ENCODE peak calls at places on chromosome 10, in four cellular contexts. N, A, Y and L are unnamed samples.

GRCh38 chr10:71359364-71360046 is 37.2 kb upstream of the CDH23 start:
- DNase-seq in Y (no peak), A (no peak), N (no peak), L (no peak)

GRCh38 chr10:131117011-131117410 is 194.5 kb downstream of the TCERG1L start:
- DNase-seq in A (no peak), Y (no peak), N (no peak), L (no peak)

GRCh38 chr10:14671383-14671782 is 103.3 kb downstream of the FAM107B start:
- DNase-seq in Y (no peak), A (no peak), N (no peak), L (no peak)

GRCh38 chr10:77636967-77637473 is 588 bp downstream of the KCNMA1 start:
- DNase-seq in Y (no peak), A (no peak), N (peak; percentile 12), L (no peak)

GRCh38 chr10:46534828-46535524 is 21.5 kb downstream of the GPRIN2 start:
- DNase-seq in A (no peak), N (no peak), Y (no peak), L (no peak)

GRCh38 chr10:31319602-31320178 is 674 bp downstream of the ZEB1 start:
- DNase-seq in Y (no peak), N (no peak), A (no peak), L (no peak)

GRCh38 chr10:34670101-34670500 is 145.0 kb downstream of the PARD3 start:
- DNase-seq in A (no peak), N (no peak), Y (no peak), L (no peak)

GRCh38 chr10:121576139-121576538 is 22.1 kb downstream of the FGFR2 start:
- DNase-seq in N (no peak), A (no peak), Y (no peak), L (no peak)

GRCh38 chr10:131387018-131387529 is 75.6 kb upstream of the TCERG1L start:
- DNase-seq in Y (no peak), A (no peak), N (no peak), L (no peak)

GRCh38 chr10:32239770-32240169 is 107.2 kb downstream of the EPC1 start:
- DNase-seq in A (peak; percentile 69), N (peak; percentile 79), Y (no peak), L (no peak)

GRCh38 chr10:47255033-47255813 is 44.8 kb upstream of the GDF10 start:
- DNase-seq in A (no peak), Y (no peak), N (no peak), L (no peak)

GRCh38 chr10:82811621-82812020 is 936.6 kb downstream of the NRG3 start:
- DNase-seq in N (peak; percentile 9), Y (no peak), A (no peak), L (no peak)

GRCh38 chr10:119349937-119350513 is 142.7 kb downstream of the GRK5 start:
- DNase-seq in A (no peak), Y (no peak), N (no peak), L (no peak)

GRCh38 chr10:117248700-117249465 is 8.0 kb downstream of the SLC18A2 start:
- DNase-seq in N (no peak), Y (no peak), A (no peak), L (no peak)
- H3K4me3 ChIP-seq in N (no peak overlapping the region), Y (no peak overlapping the region), A (no peak overlapping the region), L (no peak overlapping the region)

DNA sequence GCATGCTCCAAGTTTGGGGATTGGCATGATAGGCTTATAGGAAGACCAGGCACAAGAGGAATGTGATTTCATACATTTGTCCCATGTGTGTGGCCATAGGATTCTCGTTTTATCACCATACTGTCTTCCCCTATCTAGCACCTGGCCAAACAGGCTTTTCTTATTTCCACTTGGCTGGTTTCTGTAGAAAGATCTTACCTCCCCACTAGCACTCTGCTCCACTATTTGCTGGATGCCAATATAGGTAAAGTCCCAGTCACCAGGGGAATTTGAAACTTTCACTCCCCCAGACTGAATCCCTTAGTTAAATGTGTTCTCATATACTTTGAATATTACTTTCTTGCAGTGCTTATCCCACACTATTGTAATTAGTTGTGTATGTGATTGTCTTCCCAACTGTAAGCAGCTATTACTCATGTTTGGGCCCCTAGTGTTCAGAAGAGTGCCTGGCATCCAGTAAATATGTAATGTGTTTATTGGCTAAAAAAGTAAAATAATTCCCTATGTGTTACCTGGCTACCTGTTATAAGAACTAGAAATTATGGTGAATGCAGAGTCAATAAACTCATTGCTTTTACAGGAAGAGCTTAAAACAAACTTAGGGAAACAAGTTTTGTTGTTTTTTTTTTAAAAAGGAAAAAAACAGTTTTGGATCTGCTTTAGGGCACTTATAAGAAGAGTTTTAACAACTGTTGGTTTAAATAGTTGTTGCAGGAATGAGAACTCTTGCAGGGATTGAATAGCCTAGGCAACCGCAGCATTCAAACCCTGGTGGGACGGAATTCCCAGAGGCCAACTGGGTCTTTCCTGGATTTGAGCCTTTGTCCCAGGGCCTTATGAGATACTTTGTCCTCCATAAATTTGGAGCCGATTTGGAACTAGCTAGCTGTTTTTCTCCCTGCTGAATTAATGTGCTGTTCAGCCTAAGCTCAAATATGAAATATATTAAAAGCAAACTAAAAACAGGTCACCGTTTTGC is 109.2 kb downstream of the LRMDA start:
- DNase-seq in A (no peak), Y (no peak), N (peak; percentile 22), L (no peak)
- TF ChIP-seq CTCF in A (no peak), Y (no peak), N (peak; percentile 27), L (peak; percentile 50)

GRCh38 chr10:69345890-69346474 is 67.7 kb downstream of the HK1 start:
- DNase-seq in N (no peak), A (no peak), Y (no peak), L (peak; percentile 60)

GRCh38 chr10:69346776-69347175 is 68.5 kb downstream of the HK1 start:
- DNase-seq in N (no peak), Y (no peak), A (no peak), L (no peak)

GRCh38 chr10:69343905-69344304 is 65.6 kb downstream of the HK1 start:
- DNase-seq in A (no peak), Y (no peak), N (no peak), L (no peak)

GRCh38 chr10:69345402-69345801 is 67.1 kb downstream of the HK1 start:
- DNase-seq in Y (peak; percentile 18), A (no peak), N (no peak), L (no peak)

GRCh38 chr10:69344591-69345244 is 66.4 kb downstream of the HK1 start:
- DNase-seq in Y (no peak), N (no peak), A (no peak), L (no peak)
- H3K4me3 ChIP-seq in Y (no peak overlapping the region), N (no peak overlapping the region), A (no peak overlapping the region), L (no peak overlapping the region)

DNA sequence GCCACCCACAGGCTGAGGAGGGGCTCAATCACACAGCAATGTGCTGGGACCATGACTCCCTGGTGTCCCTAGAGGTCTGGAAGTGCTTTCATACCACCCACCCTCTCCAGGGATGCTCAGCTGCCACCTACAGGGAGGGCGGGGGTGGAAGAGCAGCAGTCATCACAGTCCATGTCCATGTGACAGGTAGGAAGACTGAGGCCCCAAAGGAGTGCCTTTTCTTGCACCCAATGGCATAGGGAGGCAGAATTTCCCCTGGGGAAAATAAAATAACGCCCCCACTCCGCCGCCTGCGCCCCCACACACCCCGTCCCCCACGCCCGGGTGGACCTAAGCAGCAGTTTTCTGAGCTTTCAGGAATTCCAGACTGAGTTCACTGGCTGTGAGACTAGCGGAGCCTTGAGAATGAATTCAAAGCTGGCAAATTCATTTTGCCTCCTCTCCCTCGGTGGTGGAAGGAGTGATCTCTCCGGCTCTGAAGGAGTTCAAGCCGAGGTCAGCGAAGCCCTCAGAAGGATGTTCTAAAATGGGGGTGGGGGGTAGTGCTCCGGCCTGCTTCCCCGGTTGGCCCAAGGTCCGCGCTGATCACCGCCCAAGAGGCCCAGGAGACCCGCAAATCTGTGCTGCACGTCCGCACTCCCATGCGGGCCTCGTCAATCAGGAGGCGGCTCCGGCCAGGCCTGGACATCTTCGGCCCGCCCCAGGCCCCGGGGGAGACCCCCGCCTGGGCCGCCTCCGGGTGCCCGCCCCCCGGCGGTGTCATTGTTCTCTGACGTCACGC is 2.1 kb upstream of the ZMIZ1 start:
- DNase-seq in N (peak; percentile 46), Y (no peak), A (peak; percentile 35), L (no peak)
- TF ChIP-seq CTCF in N (peak; percentile 28), Y (peak; percentile 28), A (peak; percentile 39), L (peak; percentile 32)

GRCh38 chr10:113858541-113858940 is 4.1 kb downstream of the NHLRC2 start:
- DNase-seq in A (peak; percentile 55), N (peak; percentile 39), Y (no peak), L (peak; percentile 51)

GRCh38 chr10:113854019-113854756 is at the start of the genes DCLRE1A and NHLRC2:
- DNase-seq in Y (peak; percentile 78), N (peak; percentile 79), A (peak; percentile 75), L (peak; percentile 33)

GRCh38 chr10:113857210-113857609 is 2.7 kb downstream of the NHLRC2 start:
- DNase-seq in Y (no peak), A (no peak), N (no peak), L (no peak)

GRCh38 chr10:113854757-113855626 is 531 bp downstream of the NHLRC2 start:
- DNase-seq in A (peak; percentile 28), N (peak; percentile 37), Y (peak; percentile 58), L (no peak)

DNA sequence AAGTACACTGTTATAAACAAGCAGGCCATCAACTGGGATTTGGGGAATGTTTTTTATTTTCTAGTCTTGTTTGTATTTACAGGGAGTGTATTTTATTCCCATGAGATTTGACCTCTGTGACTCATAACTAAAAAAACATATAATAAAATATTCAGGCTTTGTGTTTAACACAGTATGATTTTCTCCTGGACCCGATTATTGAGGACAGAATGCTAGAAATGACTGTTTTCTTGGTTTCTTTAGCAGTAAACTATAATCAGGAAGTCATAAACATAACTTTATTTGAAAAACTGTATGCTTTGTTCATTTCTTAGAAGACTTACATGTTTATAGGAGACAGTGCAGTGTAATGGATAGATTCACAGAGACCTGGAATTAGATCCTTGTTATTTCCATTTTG is 2.1 kb downstream of the NHLRC2 start:
- DNase-seq in N (no peak), A (no peak), Y (no peak), L (no peak)
- H3K4me3 ChIP-seq in N (peak overlapping the region; percentile 79), A (no peak overlapping the region), Y (peak overlapping the region; percentile 74), L (peak overlapping the region; percentile 87)